ENCODE peak calls at places on chromosome 16, in eight cellular contexts. X is stomach, V is A549, C is HCT116, J is body of pancreas, I is heart left ventricle, Y is K562, L is sigmoid colon. O is an unnamed sample.

GRCh38 chr16:68233085-68233834 is 2.7 kb downstream of the ESRP2 start:
- DNase-seq in C (no peak), X (no peak), Y (no peak), V (no peak), I (no peak), L (peak; percentile 13), J (no peak), O (no peak)

GRCh38 chr16:21161211-21161610 is 2.7 kb downstream of the LDAF1 start:
- DNase-seq in X (no peak), V (no peak), I (no peak), L (no peak), J (no peak), Y (no peak), C (no peak), O (no peak)

GRCh38 chr16:64092284-64092683 is 1029.6 kb downstream of the CDH11 start:
- DNase-seq in J (no peak), C (no peak), V (peak; percentile 0), I (no peak), Y (no peak), X (no peak), L (no peak), O (no peak)

GRCh38 chr16:19815418-19815817 is 69.2 kb downstream of the GPRC5B start:
- DNase-seq in Y (no peak), X (no peak), L (no peak), I (no peak), J (no peak), C (no peak), V (no peak), O (no peak)

GRCh38 chr16:48576927-48577326 is 33.1 kb downstream of the N4BP1 start:
- DNase-seq in L (no peak), Y (no peak), I (no peak), V (peak; percentile 11), X (no peak), C (no peak), J (no peak), O (peak; percentile 3)

GRCh38 chr16:86018487-86018886 is 119.5 kb downstream of the IRF8 start:
- DNase-seq in V (no peak), Y (no peak), J (peak; percentile 69), L (peak; percentile 81), C (no peak), X (no peak), I (peak; percentile 49), O (no peak)

GRCh38 chr16:89023151-89023551 is 46.1 kb upstream of the CBFA2T3 start:
- DNase-seq in C (no peak), L (peak; percentile 40), Y (no peak), V (no peak), I (no peak), X (no peak), J (no peak), O (no peak)

GRCh38 chr16:14013571-14014283 is 57.4 kb upstream of the MRTFB start:
- DNase-seq in J (peak; percentile 58), Y (no peak), V (peak; percentile 90), X (no peak), C (no peak), I (peak; percentile 36), L (no peak), O (no peak)

GRCh38 chr16:27084296-27085065 is 17.8 kb downstream of the C16orf82 start:
- DNase-seq in V (no peak), J (no peak), X (no peak), L (peak; percentile 48), Y (no peak), C (no peak), I (no peak), O (no peak)

GRCh38 chr16:78483124-78483992 is 383.9 kb downstream of the WWOX start:
- DNase-seq in C (no peak), V (no peak), I (no peak), J (no peak), X (no peak), Y (no peak), L (no peak), O (no peak)

GRCh38 chr16:68411086-68411485 is 37.2 kb downstream of the SMPD3 start:
- DNase-seq in Y (no peak), V (no peak), L (no peak), X (no peak), J (no peak), I (no peak), C (no peak), O (no peak)

GRCh38 chr16:56848056-56848936 is 16.7 kb upstream of the SLC12A3 start:
- DNase-seq in X (no peak), V (no peak), C (no peak), Y (peak; percentile 23), I (peak; percentile 16), J (peak; percentile 56), L (no peak), O (no peak)

GRCh38 chr16:11699234-11699894 is 31.1 kb downstream of the SNN start:
- DNase-seq in Y (no peak), C (no peak), V (no peak), J (no peak), X (no peak), I (no peak), L (no peak), O (no peak)

GRCh38 chr16:90046971-90047713 is 27.9 kb upstream of the DBNDD1 start:
- DNase-seq in I (peak; percentile 45), V (no peak), X (peak; percentile 80), L (peak; percentile 90), J (peak; percentile 81), C (no peak), Y (peak; percentile 87), O (no peak)

GRCh38 chr16:67910162-67910561 is 17.1 kb downstream of the PSKH1 start:
- DNase-seq in V (no peak), X (no peak), C (no peak), J (no peak), Y (no peak), L (no peak), I (no peak), O (no peak)

GRCh38 chr16:66954097-66954659 is 6.9 kb upstream of the CES3 start:
- DNase-seq in J (peak; percentile 82), Y (peak; percentile 88), V (peak; percentile 81), C (peak; percentile 74), L (peak; percentile 79), X (peak; percentile 84), I (peak; percentile 66), O (peak; percentile 67)

GRCh38 chr16:72952404-72953301 is 95.3 kb downstream of the ZFHX3 start:
- DNase-seq in C (no peak), V (no peak), Y (no peak), X (no peak), L (no peak), J (no peak), I (no peak), O (no peak)

GRCh38 chr16:86809458-86809955 is 231.2 kb downstream of the FOXL1 start:
- DNase-seq in L (no peak), V (peak; percentile 51), C (no peak), Y (no peak), X (no peak), I (no peak), J (no peak), O (no peak)

GRCh38 chr16:3480901-3481695 is 14.2 kb downstream of the C16orf90 start:
- DNase-seq in J (no peak), L (no peak), Y (peak; percentile 33), I (no peak), V (no peak), C (no peak), X (no peak), O (no peak)

GRCh38 chr16:82782715-82783251 is 156.0 kb downstream of the CDH13 start:
- DNase-seq in V (no peak), X (no peak), L (no peak), C (no peak), Y (no peak), J (peak; percentile 19), I (peak; percentile 15), O (no peak)

GRCh38 chr16:82891424-82891823 is 264.7 kb downstream of the CDH13 start:
- DNase-seq in Y (no peak), X (no peak), C (no peak), I (no peak), J (no peak), L (no peak), V (no peak), O (no peak)

GRCh38 chr16:47196457-47196856 is 52.7 kb upstream of the NETO2 start:
- DNase-seq in I (no peak), X (no peak), L (no peak), J (no peak), V (no peak), Y (no peak), C (no peak), O (no peak)

GRCh38 chr16:30369938-30370443 is 303 bp downstream of the TBC1D10B start:
- DNase-seq in I (no peak), J (no peak), X (no peak), V (no peak), C (no peak), L (no peak), Y (no peak), O (no peak)
- TF ChIP-seq POLR2A in I (no peak), J (no peak), X (no peak), V (peak; percentile 41), C (peak; percentile 33), L (no peak), Y (no peak), O (no peak)

GRCh38 chr16:6274366-6274765 is 1058.3 kb upstream of the RBFOX1 start:
- DNase-seq in L (no peak), V (no peak), I (no peak), J (no peak), C (no peak), Y (no peak), X (no peak), O (no peak)

GRCh38 chr16:6279261-6279660 is 1053.4 kb upstream of the RBFOX1 start:
- DNase-seq in J (no peak), Y (no peak), X (no peak), C (no peak), I (no peak), L (no peak), V (no peak), O (no peak)

GRCh38 chr16:6280055-6280454 is 1052.6 kb upstream of the RBFOX1 start:
- DNase-seq in X (no peak), C (no peak), V (no peak), J (no peak), Y (no peak), L (no peak), I (no peak), O (no peak)
- TF ChIP-seq POLR2A in X (no peak), C (no peak), V (no peak), J (no peak), Y (no peak), L (no peak), I (no peak), O (no peak)

GRCh38 chr16:80936410-80936809 is 70.3 kb downstream of the CMC2 start:
- DNase-seq in J (no peak), C (no peak), X (no peak), I (no peak), Y (no peak), L (no peak), V (no peak), O (no peak)
- TF ChIP-seq POLR2A in J (no peak), C (no peak), X (no peak), I (no peak), Y (no peak), L (no peak), V (no peak), O (no peak)

GRCh38 chr16:70522216-70523000 is 946 bp downstream of the COG4 start:
- DNase-seq in X (no peak), C (no peak), I (no peak), J (no peak), Y (peak; percentile 11), L (no peak), V (no peak), O (peak; percentile 44)
- TF ChIP-seq POLR2A in X (no peak), C (no peak), I (no peak), J (no peak), Y (no peak), L (no peak), V (no peak), O (no peak)